ENCODE peak calls at places on chromosomes 11 and 22, in five cellular contexts. P, Y, L, K and Q are unnamed samples.

GRCh38 chr11:117181586-117182550 is 3.3 kb downstream of the SIDT2 start:
- DNase-seq in K (no peak), L (no peak), Y (no peak), P (no peak), Q (no peak)

GRCh38 chr22:25027959-25028840 is 75.7 kb downstream of the KIAA1671 start:
- DNase-seq in P (peak), Y (no peak), K (no peak), L (peak), Q (no peak)

GRCh38 chr11:892106-892505 is 18.5 kb downstream of the CHID1 start:
- DNase-seq in L (no peak), K (no peak), Y (no peak), P (no peak), Q (no peak)

GRCh38 chr22:27194096-27194748 is 536.8 kb downstream of the MIAT start:
- DNase-seq in K (no peak), Y (no peak), P (no peak), L (no peak), Q (no peak)

GRCh38 chr11:122036022-122036421 is 80.0 kb downstream of the BLID start:
- DNase-seq in P (no peak), L (no peak), Y (peak), K (no peak), Q (peak)

GRCh38 chr22:24175160-24175808 is 6.0 kb upstream of the SUSD2 start:
- DNase-seq in K (peak), L (peak), P (peak), Y (peak), Q (peak)

GRCh38 chr11:67401495-67402191 is at the start of gene PPP1CA:
- DNase-seq in Y (peak), K (peak), L (peak), P (peak), Q (peak)

GRCh38 chr22:30192427-30192826 is 54.1 kb downstream of the LIF start:
- DNase-seq in K (no peak), Y (no peak), L (no peak), P (no peak), Q (no peak)

GRCh38 chr11:705646-706438 is at the start of gene EPS8L2:
- DNase-seq in K (no peak), L (peak), Y (no peak), P (peak), Q (peak)

GRCh38 chr11:116132273-116132978 is 628.2 kb upstream of the CADM1 start:
- DNase-seq in L (no peak), K (no peak), Y (no peak), P (no peak), Q (no peak)

GRCh38 chr11:17547051-17547577 is at the start of gene OTOG:
- DNase-seq in K (no peak), Y (peak), P (no peak), L (no peak), Q (peak)

GRCh38 chr11:73996161-73996747 is 12.6 kb downstream of the UCP3 start:
- DNase-seq in K (no peak), Y (no peak), P (no peak), L (no peak), Q (no peak)

GRCh38 chr11:50174189-50174588 is 141.5 kb downstream of the OR4C45 start:
- DNase-seq in Y (peak), K (no peak), L (no peak), P (no peak), Q (no peak)

GRCh38 chr11:121418625-121419114 is 33.4 kb upstream of the SORL1 start:
- DNase-seq in L (no peak), Y (no peak), P (no peak), K (no peak), Q (no peak)

GRCh38 chr11:17121981-17122380 is 44.5 kb upstream of the RPS13 start:
- DNase-seq in L (no peak), Y (no peak), P (no peak), K (no peak), Q (no peak)

GRCh38 chr11:13110929-13111812 is 102.1 kb downstream of the RASSF10 start:
- DNase-seq in Y (peak), K (no peak), P (no peak), L (peak), Q (peak)

GRCh38 chr11:6156628-6157367 is 13.3 kb downstream of the OR52B2 start:
- DNase-seq in Y (no peak), L (no peak), P (no peak), K (no peak), Q (no peak)

GRCh38 chr11:91406009-91406408 is 818.6 kb upstream of the FAT3 start:
- DNase-seq in P (no peak), K (no peak), Y (no peak), L (no peak), Q (no peak)

GRCh38 chr11:121466063-121466794 is 13.5 kb upstream of the SORL1-AS1 start:
- DNase-seq in P (peak), K (peak), Y (peak), L (peak), Q (peak)

GRCh38 chr11:61922539-61922938 is 5.2 kb upstream of the RAB3IL1 start:
- DNase-seq in K (no peak), P (peak), Y (peak), L (no peak), Q (peak)

GRCh38 chr11:65204143-65204542 is 22.4 kb downstream of the CAPN1 start:
- DNase-seq in K (no peak), L (no peak), Y (no peak), P (no peak), Q (no peak)

GRCh38 chr11:19276859-19277808 is 36.4 kb upstream of the E2F8 start:
- DNase-seq in Y (peak), K (no peak), P (no peak), L (peak), Q (no peak)

GRCh38 chr11:86134580-86135318 is 65.9 kb upstream of the PICALM start:
- DNase-seq in Y (no peak), P (no peak), L (no peak), K (no peak), Q (no peak)

GRCh38 chr11:132365650-132366049 is 995.2 kb downstream of the NTM start:
- DNase-seq in Y (no peak), K (no peak), L (no peak), P (no peak), Q (no peak)

GRCh38 chr11:25983280-25983679 is 348.6 kb upstream of the ANO3 start:
- DNase-seq in L (no peak), K (no peak), P (no peak), Y (no peak), Q (no peak)

GRCh38 chr11:6574816-6575715 is 28.4 kb downstream of the RRP8 start:
- DNase-seq in P (no peak), L (no peak), Y (no peak), K (no peak), Q (no peak)

GRCh38 chr22:50569896-50570535 is 7.3 kb upstream of the SYCE3 start:
- DNase-seq in P (no peak), K (no peak), L (no peak), Y (no peak), Q (no peak)

GRCh38 chr11:4748435-4748834 is 21.3 kb downstream of the OR51F1 start:
- DNase-seq in L (no peak), Y (peak), K (no peak), P (no peak), Q (no peak)

GRCh38 chr11:47144541-47144940 is 32.1 kb downstream of the ARFGAP2 start:
- DNase-seq in P (no peak), K (no peak), Y (no peak), L (no peak), Q (no peak)

GRCh38 chr11:47149781-47150180 is 26.9 kb downstream of the ARFGAP2 start:
- DNase-seq in K (no peak), Y (no peak), L (no peak), P (no peak), Q (no peak)

GRCh38 chr11:47148274-47148673 is 28.4 kb downstream of the ARFGAP2 start:
- DNase-seq in K (no peak), L (no peak), Y (no peak), P (no peak), Q (no peak)

GRCh38 chr11:47148903-47149535 is 27.7 kb downstream of the ARFGAP2 start:
- DNase-seq in L (no peak), K (no peak), P (no peak), Y (no peak), Q (no peak)

GRCh38 chr11:47147250-47147649 is 29.4 kb downstream of the ARFGAP2 start:
- DNase-seq in L (no peak), K (no peak), P (no peak), Y (no peak), Q (no peak)
- TF ChIP-seq CTCF in L (no peak), K (no peak), P (no peak), Y (no peak), Q (no peak)

GRCh38 chr11:41431784-41432183 is 27.7 kb downstream of the LRRC4C start:
- DNase-seq in Y (no peak), L (peak), P (no peak), K (no peak), Q (no peak)

DNA sequence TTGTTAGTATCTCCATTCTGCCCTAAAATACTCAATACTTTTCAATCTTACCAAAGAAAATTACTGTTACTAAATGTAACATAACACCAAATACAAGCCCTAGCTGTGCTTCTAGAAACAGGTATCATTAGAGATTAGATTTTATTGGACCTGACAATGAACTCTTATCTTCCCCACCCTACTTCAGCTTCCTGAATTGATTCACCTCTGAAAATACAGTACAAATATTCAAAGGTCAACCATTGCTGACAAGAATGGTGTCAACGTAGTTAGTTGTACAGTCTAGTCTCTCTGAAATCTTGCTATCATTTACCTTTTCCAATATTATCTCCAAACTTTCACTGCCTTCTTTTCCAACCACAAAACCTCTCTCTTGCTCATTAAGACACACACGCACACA is 22.4 kb downstream of the LRRC4C start:
- DNase-seq in K (no peak), Y (no peak), L (no peak), P (no peak), Q (no peak)
- H3K4me3 ChIP-seq in K (no peak), Y (no peak), L (no peak), P (no peak), Q (no peak)

GRCh38 chr22:45703758-45704157 is 32.1 kb downstream of the ATXN10 start:
- DNase-seq in Y (no peak), P (no peak), L (no peak), K (no peak), Q (no peak)

GRCh38 chr22:45709004-45709739 is 37.5 kb downstream of the ATXN10 start:
- DNase-seq in L (peak), K (peak), P (peak), Y (peak), Q (peak)

GRCh38 chr22:45707605-45708004 is 36.0 kb downstream of the ATXN10 start:
- DNase-seq in K (no peak), L (no peak), P (no peak), Y (no peak), Q (no peak)

GRCh38 chr22:45708145-45708544 is 36.5 kb downstream of the ATXN10 start:
- DNase-seq in P (no peak), L (no peak), K (no peak), Y (no peak), Q (no peak)

DNA sequence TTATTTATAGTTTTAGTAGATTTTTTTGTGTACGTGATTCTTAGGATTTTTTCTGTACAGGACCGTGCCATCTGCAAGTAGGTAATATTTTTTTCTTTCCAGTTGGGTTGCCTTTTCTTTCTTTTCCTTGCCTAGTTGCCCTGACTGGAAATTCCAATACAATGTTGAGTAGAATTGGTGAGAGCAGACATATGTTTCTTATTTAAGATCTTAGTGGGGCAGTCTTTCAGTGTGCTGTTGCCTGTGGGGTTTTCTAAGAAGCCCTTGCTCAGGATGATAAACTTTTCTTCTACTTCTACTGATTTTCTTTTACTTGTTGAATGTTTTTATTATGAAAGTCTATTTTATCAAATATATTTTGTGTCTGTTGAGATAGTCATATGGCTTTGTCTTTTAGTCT is 33.0 kb downstream of the ATXN10 start:
- DNase-seq in L (no peak), K (no peak), Y (no peak), P (no peak), Q (no peak)
- TF ChIP-seq CTCF in L (no peak), K (no peak), Y (no peak), P (no peak), Q (no peak)

DNA sequence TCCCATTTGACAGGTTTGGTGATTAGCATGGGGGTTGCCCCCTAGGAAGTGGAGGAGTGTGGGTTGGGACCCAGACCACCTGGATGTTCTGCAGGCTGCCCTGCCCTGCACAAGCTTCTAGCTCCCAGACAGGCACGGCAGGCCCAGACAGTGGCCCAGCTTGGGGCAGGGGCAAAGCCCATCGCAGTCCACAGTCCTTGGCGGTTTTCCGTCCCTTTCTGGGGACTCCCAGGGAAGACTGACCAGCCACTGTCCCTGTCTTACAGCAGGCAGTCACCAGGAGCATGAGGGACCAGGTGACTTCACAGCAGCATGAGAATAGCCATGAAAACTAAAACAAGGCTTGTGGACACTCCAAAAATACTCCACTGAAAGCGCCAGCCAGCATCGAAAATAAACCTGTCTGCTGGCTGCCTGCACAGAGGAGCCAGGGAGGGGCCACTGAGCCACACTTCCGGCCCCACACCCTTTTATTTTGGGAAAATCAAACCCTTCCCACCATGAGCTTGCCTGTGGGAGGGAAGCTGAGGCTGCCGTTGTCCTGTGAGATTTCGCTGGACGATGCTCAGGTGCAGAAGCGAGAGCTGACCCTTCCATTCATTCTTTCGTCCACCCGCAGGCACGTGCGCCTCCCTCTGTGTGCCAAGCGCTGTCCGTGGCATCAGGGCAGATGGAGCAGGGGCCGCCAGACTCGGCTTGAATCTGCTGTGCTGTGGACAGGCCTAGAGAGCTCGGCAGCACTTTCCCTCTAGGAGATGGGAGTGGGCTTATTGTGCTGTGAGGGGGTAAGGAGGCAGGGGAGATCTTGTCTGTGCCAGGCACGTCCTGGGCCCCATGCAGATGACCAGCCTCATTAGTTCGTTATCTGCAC is 28.0 kb downstream of the FADD start:
- DNase-seq in L (no peak), P (no peak), K (no peak), Y (no peak), Q (no peak)
- H3K4me3 ChIP-seq in L (no peak), P (no peak), K (no peak), Y (no peak), Q (no peak)

GRCh38 chr11:48109046-48109666 is 107.5 kb upstream of the OR4B1 start:
- DNase-seq in Y (peak), P (no peak), L (peak), K (peak), Q (peak)
- TF ChIP-seq CTCF in Y (peak), P (peak), L (peak), K (peak), Q (peak)

DNA sequence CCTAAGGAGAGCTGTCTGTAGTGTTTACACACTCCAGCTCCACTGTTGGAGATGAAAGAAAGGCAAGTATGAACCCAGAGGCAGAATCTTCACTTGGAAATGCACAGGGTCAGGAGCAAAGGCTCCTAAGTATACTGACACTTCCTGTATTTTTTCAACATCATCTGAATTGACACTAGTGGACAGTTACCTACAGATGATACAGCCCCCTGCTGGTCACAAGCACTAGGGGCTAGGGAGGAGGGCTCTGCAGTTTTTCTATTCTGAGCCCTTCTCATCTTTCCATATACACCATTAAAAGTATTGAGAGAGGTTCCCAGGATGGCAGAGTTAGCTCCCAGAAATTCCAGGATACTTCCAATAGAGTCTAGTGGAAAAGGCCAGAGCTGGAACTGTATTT is 290.3 kb upstream of the API5 start:
- DNase-seq in L (peak), K (no peak), Y (no peak), P (no peak), Q (no peak)
- H3K4me3 ChIP-seq in L (no peak), K (no peak), Y (no peak), P (no peak), Q (no peak)